ENCODE peak calls at places on chromosomes 1 and 21, in six cellular contexts. One of them, this sample, is unnamed.
A peak's percentile ranks its signal among the peaks of the same experiment; 100 is the strongest.

GRCh38 chr1:229699613-229700242 is 73.7 kb downstream of the URB2 start:
- DNase-seq in GM06990: no peak
- DNase-seq in body of pancreas: no peak
- DNase-seq in fibroblast of mammary gland: peak; percentile 17
- DNase-seq in cardiac muscle cell: peak; percentile 25
- DNase-seq in stomach: no peak
- DNase-seq in this sample: peak; percentile 27

GRCh38 chr1:56074357-56074717 is 505.0 kb downstream of the PLPP3 start:
- DNase-seq in GM06990: no peak
- DNase-seq in body of pancreas: peak; percentile 54
- DNase-seq in fibroblast of mammary gland: no peak
- DNase-seq in cardiac muscle cell: no peak
- DNase-seq in stomach: peak; percentile 26
- DNase-seq in this sample: no peak

GRCh38 chr1:116325922-116326321 is 47.1 kb upstream of the ATP1A1 start:
- DNase-seq in GM06990: peak; percentile 2
- DNase-seq in body of pancreas: no peak
- DNase-seq in fibroblast of mammary gland: no peak
- DNase-seq in cardiac muscle cell: no peak
- DNase-seq in stomach: no peak
- DNase-seq in this sample: no peak

GRCh38 chr1:30514945-30515344 is 208.4 kb downstream of the MATN1 start:
- DNase-seq in GM06990: no peak
- DNase-seq in body of pancreas: no peak
- DNase-seq in fibroblast of mammary gland: no peak
- DNase-seq in cardiac muscle cell: no peak
- DNase-seq in stomach: peak; percentile 4
- DNase-seq in this sample: no peak

GRCh38 chr1:185353124-185353523 is 36.1 kb upstream of the IVNS1ABP start:
- DNase-seq in GM06990: no peak
- DNase-seq in body of pancreas: no peak
- DNase-seq in fibroblast of mammary gland: no peak
- DNase-seq in cardiac muscle cell: no peak
- DNase-seq in stomach: no peak
- DNase-seq in this sample: no peak

GRCh38 chr1:194118086-194118485 is 931.7 kb upstream of the B3GALT2 start:
- DNase-seq in GM06990: no peak
- DNase-seq in body of pancreas: no peak
- DNase-seq in fibroblast of mammary gland: no peak
- DNase-seq in cardiac muscle cell: no peak
- DNase-seq in stomach: no peak
- DNase-seq in this sample: no peak

GRCh38 chr21:38223893-38224540 is 32.8 kb upstream of the KCNJ15 start:
- DNase-seq in GM06990: no peak
- DNase-seq in body of pancreas: no peak
- DNase-seq in fibroblast of mammary gland: peak; percentile 70
- DNase-seq in cardiac muscle cell: peak; percentile 59
- DNase-seq in stomach: no peak
- DNase-seq in this sample: peak; percentile 54

GRCh38 chr1:28518745-28519341 is 13.0 kb downstream of the RCC1 start:
- DNase-seq in GM06990: peak; percentile 81
- DNase-seq in body of pancreas: no peak
- DNase-seq in fibroblast of mammary gland: peak; percentile 59
- DNase-seq in cardiac muscle cell: peak; percentile 15
- DNase-seq in stomach: no peak
- DNase-seq in this sample: peak; percentile 42

GRCh38 chr1:94683886-94684285 is 136.3 kb upstream of the SLC44A3 start:
- DNase-seq in GM06990: no peak
- DNase-seq in body of pancreas: no peak
- DNase-seq in fibroblast of mammary gland: no peak
- DNase-seq in cardiac muscle cell: no peak
- DNase-seq in stomach: no peak
- DNase-seq in this sample: no peak

GRCh38 chr1:59316497-59317128 is 19.7 kb downstream of the FGGY start:
- DNase-seq in GM06990: no peak
- DNase-seq in body of pancreas: no peak
- DNase-seq in fibroblast of mammary gland: no peak
- DNase-seq in cardiac muscle cell: peak; percentile 46
- DNase-seq in stomach: no peak
- DNase-seq in this sample: peak; percentile 14

GRCh38 chr21:46055863-46056281 is 42.0 kb upstream of the COL6A2 start:
- DNase-seq in GM06990: no peak
- DNase-seq in body of pancreas: no peak
- DNase-seq in fibroblast of mammary gland: peak; percentile 89
- DNase-seq in cardiac muscle cell: peak; percentile 58
- DNase-seq in stomach: no peak
- DNase-seq in this sample: no peak
- H3K4me3 ChIP-seq in GM06990: no peak overlapping the region
- H3K4me3 ChIP-seq in body of pancreas: no peak overlapping the region
- H3K4me3 ChIP-seq in fibroblast of mammary gland: no peak overlapping the region
- H3K4me3 ChIP-seq in cardiac muscle cell: no peak overlapping the region
- H3K4me3 ChIP-seq in stomach: no peak overlapping the region
- H3K4me3 ChIP-seq in this sample: no peak overlapping the region

DNA sequence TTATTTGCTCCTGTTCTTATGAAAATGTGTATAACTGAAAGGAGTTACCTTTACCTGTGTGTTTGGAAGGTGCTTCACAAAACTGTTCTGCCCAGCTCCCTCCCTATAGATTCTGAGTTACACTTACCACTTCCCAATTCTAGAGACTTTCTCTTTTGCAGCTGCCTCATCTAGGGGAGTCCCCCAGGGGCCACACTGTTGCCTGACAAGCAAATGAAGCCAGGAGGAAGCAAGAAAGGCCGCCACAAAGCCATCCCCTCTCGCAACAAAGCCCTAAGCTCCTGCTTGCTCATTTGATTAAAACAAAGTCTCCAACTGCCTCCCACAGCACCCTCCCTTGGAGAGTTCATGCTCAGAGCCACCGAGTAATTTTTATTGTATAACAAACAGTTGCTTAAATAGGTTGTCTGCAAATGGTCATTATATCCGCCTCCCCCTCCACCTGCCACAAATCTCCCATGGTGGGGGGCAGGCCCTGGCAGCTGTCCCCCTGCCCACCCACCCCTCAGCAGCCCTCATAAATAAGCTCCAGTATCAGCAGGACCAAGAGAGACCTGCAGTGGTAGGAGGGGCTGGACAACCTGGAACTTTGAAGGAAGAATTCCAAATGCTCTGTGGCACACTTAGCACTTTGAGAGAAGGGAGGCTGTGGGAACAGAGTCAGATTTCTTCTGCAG is 237.7 kb downstream of the TTLL7 start:
- DNase-seq in GM06990: peak; percentile 64
- DNase-seq in body of pancreas: no peak
- DNase-seq in fibroblast of mammary gland: no peak
- DNase-seq in cardiac muscle cell: no peak
- DNase-seq in stomach: no peak
- DNase-seq in this sample: no peak
- TF ChIP-seq CTCF in GM06990: no peak
- TF ChIP-seq CTCF in body of pancreas: no peak
- TF ChIP-seq CTCF in fibroblast of mammary gland: no peak
- TF ChIP-seq CTCF in cardiac muscle cell: no peak
- TF ChIP-seq CTCF in stomach: no peak
- TF ChIP-seq CTCF in this sample: no peak

GRCh38 chr1:156814571-156815260 is 1.9 kb downstream of the SH2D2A start:
- DNase-seq in GM06990: no peak
- DNase-seq in body of pancreas: no peak
- DNase-seq in fibroblast of mammary gland: no peak
- DNase-seq in cardiac muscle cell: no peak
- DNase-seq in stomach: no peak
- DNase-seq in this sample: no peak
- H3K4me3 ChIP-seq in GM06990: no peak overlapping the region
- H3K4me3 ChIP-seq in body of pancreas: no peak overlapping the region
- H3K4me3 ChIP-seq in fibroblast of mammary gland: no peak overlapping the region
- H3K4me3 ChIP-seq in cardiac muscle cell: no peak overlapping the region
- H3K4me3 ChIP-seq in stomach: peak overlapping the region; percentile 53
- H3K4me3 ChIP-seq in this sample: no peak overlapping the region

GRCh38 chr1:170410391-170411146 is 121.4 kb upstream of the GORAB start:
- DNase-seq in GM06990: no peak
- DNase-seq in body of pancreas: no peak
- DNase-seq in fibroblast of mammary gland: peak; percentile 95
- DNase-seq in cardiac muscle cell: peak; percentile 81
- DNase-seq in stomach: no peak
- DNase-seq in this sample: peak; percentile 94

GRCh38 chr1:170402451-170403311 is 129.3 kb upstream of the GORAB start:
- DNase-seq in GM06990: no peak
- DNase-seq in body of pancreas: no peak
- DNase-seq in fibroblast of mammary gland: peak; percentile 89
- DNase-seq in cardiac muscle cell: no peak
- DNase-seq in stomach: no peak
- DNase-seq in this sample: peak; percentile 24

GRCh38 chr1:170407138-170407537 is 124.8 kb upstream of the GORAB start:
- DNase-seq in GM06990: no peak
- DNase-seq in body of pancreas: no peak
- DNase-seq in fibroblast of mammary gland: no peak
- DNase-seq in cardiac muscle cell: no peak
- DNase-seq in stomach: no peak
- DNase-seq in this sample: peak; percentile 28

GRCh38 chr1:170407601-170408000 is 124.4 kb upstream of the GORAB start:
- DNase-seq in GM06990: no peak
- DNase-seq in body of pancreas: no peak
- DNase-seq in fibroblast of mammary gland: no peak
- DNase-seq in cardiac muscle cell: no peak
- DNase-seq in stomach: no peak
- DNase-seq in this sample: peak; percentile 14
- TF ChIP-seq CTCF in GM06990: no peak
- TF ChIP-seq CTCF in body of pancreas: no peak
- TF ChIP-seq CTCF in fibroblast of mammary gland: no peak
- TF ChIP-seq CTCF in cardiac muscle cell: no peak
- TF ChIP-seq CTCF in stomach: no peak
- TF ChIP-seq CTCF in this sample: no peak

DNA sequence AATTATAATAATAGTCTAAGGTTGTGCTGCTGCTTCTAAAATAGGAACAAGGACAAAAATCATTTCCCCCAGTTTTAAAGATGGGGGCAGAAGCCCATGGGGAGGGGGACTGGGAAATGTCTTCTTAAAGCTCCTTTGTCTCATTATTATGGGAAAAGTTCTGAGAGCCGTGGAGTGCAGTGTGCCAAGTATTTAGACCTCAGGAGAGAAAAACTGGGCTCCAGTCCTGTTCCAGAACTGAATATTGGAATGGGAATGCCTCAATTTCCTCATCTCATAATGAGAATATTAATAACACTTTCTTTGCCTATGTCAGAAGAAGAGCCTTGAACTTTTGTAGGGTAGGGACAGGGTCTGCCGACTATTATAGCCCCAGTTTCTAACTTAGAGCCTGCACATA is 40.9 kb upstream of the ATF3 start:
- DNase-seq in GM06990: no peak
- DNase-seq in body of pancreas: no peak
- DNase-seq in fibroblast of mammary gland: no peak
- DNase-seq in cardiac muscle cell: no peak
- DNase-seq in stomach: no peak
- DNase-seq in this sample: no peak
- H3K4me3 ChIP-seq in GM06990: no peak overlapping the region
- H3K4me3 ChIP-seq in body of pancreas: no peak overlapping the region
- H3K4me3 ChIP-seq in fibroblast of mammary gland: no peak overlapping the region
- H3K4me3 ChIP-seq in cardiac muscle cell: no peak overlapping the region
- H3K4me3 ChIP-seq in stomach: no peak overlapping the region
- H3K4me3 ChIP-seq in this sample: no peak overlapping the region

This sample was measured in cardiac fibroblast.